ENCODE peak calls at places on chromosomes 7 and 10, in eight cellular contexts. One of them, this sample, is unnamed.

GRCh38 chr7:100719523-100720319 is 547 bp upstream of the EPO start:
- DNase-seq in neural progenitor cell: no peak
- DNase-seq in GM23248: peak
- DNase-seq in neuronal stem cell: no peak
- DNase-seq in IMR-90: peak
- DNase-seq in fibroblast of lung: peak
- DNase-seq in mesendoderm: no peak
- DNase-seq in trophoblast cell: no peak
- DNase-seq in this sample: no peak

GRCh38 chr10:85788570-85788969 is 578.0 kb downstream of the GRID1 start:
- DNase-seq in neural progenitor cell: no peak
- DNase-seq in GM23248: no peak
- DNase-seq in neuronal stem cell: no peak
- DNase-seq in IMR-90: no peak
- DNase-seq in fibroblast of lung: no peak
- DNase-seq in mesendoderm: no peak
- DNase-seq in trophoblast cell: no peak
- DNase-seq in this sample: no peak

GRCh38 chr7:19248681-19249080 is 103.5 kb upstream of the FERD3L start:
- DNase-seq in neural progenitor cell: no peak
- DNase-seq in GM23248: peak
- DNase-seq in neuronal stem cell: no peak
- DNase-seq in IMR-90: peak
- DNase-seq in fibroblast of lung: peak
- DNase-seq in mesendoderm: no peak
- DNase-seq in trophoblast cell: no peak
- DNase-seq in this sample: no peak

GRCh38 chr10:15169555-15170407 is 1.3 kb upstream of the NMT2 start:
- DNase-seq in neural progenitor cell: peak
- DNase-seq in GM23248: no peak
- DNase-seq in neuronal stem cell: no peak
- DNase-seq in IMR-90: no peak
- DNase-seq in fibroblast of lung: no peak
- DNase-seq in mesendoderm: no peak
- DNase-seq in trophoblast cell: no peak
- DNase-seq in this sample: no peak

GRCh38 chr10:113047963-113048781 is 98.1 kb downstream of the TCF7L2 start:
- DNase-seq in neural progenitor cell: no peak
- DNase-seq in GM23248: no peak
- DNase-seq in neuronal stem cell: no peak
- DNase-seq in IMR-90: no peak
- DNase-seq in fibroblast of lung: peak
- DNase-seq in mesendoderm: peak
- DNase-seq in trophoblast cell: peak
- DNase-seq in this sample: no peak

GRCh38 chr7:139775829-139776266 is 1.9 kb downstream of the HIPK2 start:
- DNase-seq in neural progenitor cell: peak
- DNase-seq in GM23248: peak
- DNase-seq in neuronal stem cell: no peak
- DNase-seq in IMR-90: peak
- DNase-seq in fibroblast of lung: peak
- DNase-seq in mesendoderm: peak
- DNase-seq in trophoblast cell: peak
- DNase-seq in this sample: no peak

GRCh38 chr7:46741924-46742607 is 821.0 kb upstream of the IGFBP3 start:
- DNase-seq in neural progenitor cell: no peak
- DNase-seq in GM23248: no peak
- DNase-seq in neuronal stem cell: no peak
- DNase-seq in IMR-90: no peak
- DNase-seq in fibroblast of lung: peak
- DNase-seq in mesendoderm: no peak
- DNase-seq in trophoblast cell: no peak
- DNase-seq in this sample: no peak

GRCh38 chr10:4281207-4281825 is 496.3 kb upstream of the KLF6 start:
- DNase-seq in neural progenitor cell: no peak
- DNase-seq in GM23248: peak
- DNase-seq in neuronal stem cell: no peak
- DNase-seq in IMR-90: no peak
- DNase-seq in fibroblast of lung: peak
- DNase-seq in mesendoderm: peak
- DNase-seq in trophoblast cell: no peak
- DNase-seq in this sample: no peak

GRCh38 chr7:44733708-44734481 is 14.8 kb upstream of the ZMIZ2 start:
- DNase-seq in neural progenitor cell: no peak
- DNase-seq in GM23248: peak
- DNase-seq in neuronal stem cell: no peak
- DNase-seq in IMR-90: peak
- DNase-seq in fibroblast of lung: peak
- DNase-seq in mesendoderm: no peak
- DNase-seq in trophoblast cell: peak
- DNase-seq in this sample: no peak

GRCh38 chr10:114577133-114577532 is 80.9 kb downstream of the ABLIM1 start:
- DNase-seq in neural progenitor cell: no peak
- DNase-seq in GM23248: peak
- DNase-seq in neuronal stem cell: no peak
- DNase-seq in IMR-90: peak
- DNase-seq in fibroblast of lung: peak
- DNase-seq in mesendoderm: peak
- DNase-seq in trophoblast cell: no peak
- DNase-seq in this sample: no peak

GRCh38 chr10:124598773-124599587 is 137.4 kb downstream of the LHPP start:
- DNase-seq in neural progenitor cell: no peak
- DNase-seq in GM23248: no peak
- DNase-seq in neuronal stem cell: no peak
- DNase-seq in IMR-90: no peak
- DNase-seq in fibroblast of lung: no peak
- DNase-seq in mesendoderm: no peak
- DNase-seq in trophoblast cell: no peak
- DNase-seq in this sample: no peak

GRCh38 chr7:27238979-27239779 is 3.4 kb upstream of the EVX1 start:
- DNase-seq in neural progenitor cell: peak
- DNase-seq in GM23248: no peak
- DNase-seq in neuronal stem cell: no peak
- DNase-seq in IMR-90: no peak
- DNase-seq in fibroblast of lung: no peak
- DNase-seq in mesendoderm: peak
- DNase-seq in trophoblast cell: no peak
- DNase-seq in this sample: no peak

GRCh38 chr10:103856497-103857175 is 1.3 kb upstream of the SH3PXD2A start:
- DNase-seq in neural progenitor cell: no peak
- DNase-seq in GM23248: no peak
- DNase-seq in neuronal stem cell: no peak
- DNase-seq in IMR-90: no peak
- DNase-seq in fibroblast of lung: no peak
- DNase-seq in mesendoderm: no peak
- DNase-seq in trophoblast cell: no peak
- DNase-seq in this sample: no peak

GRCh38 chr7:49500741-49501140 is 272.7 kb upstream of the VWC2 start:
- DNase-seq in neural progenitor cell: no peak
- DNase-seq in GM23248: no peak
- DNase-seq in neuronal stem cell: no peak
- DNase-seq in IMR-90: no peak
- DNase-seq in fibroblast of lung: no peak
- DNase-seq in mesendoderm: peak
- DNase-seq in trophoblast cell: no peak
- DNase-seq in this sample: no peak

DNA sequence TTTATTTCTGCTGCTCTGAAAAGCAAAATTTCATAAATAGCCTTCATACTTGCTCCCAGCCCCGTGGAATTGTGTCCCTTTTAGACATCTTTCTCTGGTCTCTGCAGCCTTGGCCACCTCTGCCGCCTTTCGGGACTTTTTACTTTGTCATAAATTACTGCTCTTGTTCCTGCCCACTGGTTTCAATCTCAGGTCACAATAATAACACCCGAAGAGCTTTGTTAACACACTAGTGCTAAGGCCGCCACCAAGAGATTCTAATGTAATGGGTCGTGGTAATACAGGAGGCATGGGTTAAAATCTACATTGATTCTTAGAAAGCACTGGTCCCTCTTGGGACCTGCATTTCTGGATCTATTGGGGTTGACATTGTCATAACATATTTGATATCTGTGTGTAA is 276.0 kb upstream of the VWC2 start:
- DNase-seq in neural progenitor cell: no peak
- DNase-seq in GM23248: no peak
- DNase-seq in neuronal stem cell: no peak
- DNase-seq in IMR-90: no peak
- DNase-seq in fibroblast of lung: no peak
- DNase-seq in mesendoderm: no peak
- DNase-seq in trophoblast cell: no peak
- DNase-seq in this sample: no peak
- H3K27ac ChIP-seq in neural progenitor cell: no peak
- H3K27ac ChIP-seq in GM23248: no peak
- H3K27ac ChIP-seq in neuronal stem cell: no peak
- H3K27ac ChIP-seq in IMR-90: no peak
- H3K27ac ChIP-seq in fibroblast of lung: no peak
- H3K27ac ChIP-seq in mesendoderm: no peak
- H3K27ac ChIP-seq in trophoblast cell: no peak
- H3K27ac ChIP-seq in this sample: no peak

DNA sequence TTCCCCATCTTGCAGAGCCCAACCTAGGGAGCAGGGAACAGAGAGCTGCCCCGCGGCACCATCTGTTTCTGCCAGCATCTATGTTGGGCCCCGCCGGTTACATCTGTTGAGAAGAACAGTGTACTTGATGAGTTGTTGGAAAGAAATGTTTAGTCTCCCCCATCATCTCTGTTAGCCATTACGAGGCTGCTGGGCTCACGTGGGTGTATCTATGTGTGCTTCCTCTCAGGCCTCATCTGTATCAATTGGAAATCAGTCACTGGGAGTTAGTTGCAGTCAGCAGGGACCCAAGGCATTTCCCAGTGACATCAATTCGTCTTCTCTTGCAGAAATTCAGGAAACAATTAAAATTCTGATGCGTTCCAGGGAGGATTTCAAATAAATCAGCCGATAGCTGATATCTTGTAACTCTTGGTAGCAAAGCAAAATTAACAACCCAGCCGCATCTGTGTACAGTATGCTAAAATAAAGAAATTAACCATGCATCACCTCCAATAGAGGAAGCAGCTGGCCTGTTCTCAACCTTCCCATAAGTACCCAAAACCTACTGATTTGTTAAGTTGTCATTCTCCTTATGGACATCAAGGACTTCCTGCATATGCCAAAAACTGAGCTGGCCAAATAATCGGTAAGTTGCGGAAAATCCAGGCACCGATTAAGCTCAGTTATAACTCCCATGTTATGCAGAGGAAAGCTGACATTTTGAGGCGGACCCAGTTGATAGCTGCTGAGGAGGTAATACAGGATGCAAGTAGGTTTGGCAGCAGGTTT is 725.3 kb upstream of the GALNT17 start:
- DNase-seq in neural progenitor cell: no peak
- DNase-seq in GM23248: no peak
- DNase-seq in neuronal stem cell: no peak
- DNase-seq in IMR-90: no peak
- DNase-seq in fibroblast of lung: peak
- DNase-seq in mesendoderm: no peak
- DNase-seq in trophoblast cell: no peak
- DNase-seq in this sample: no peak
- H3K9ac ChIP-seq in neural progenitor cell: no peak
- H3K9ac ChIP-seq in GM23248: no peak
- H3K9ac ChIP-seq in neuronal stem cell: no peak
- H3K9ac ChIP-seq in IMR-90: no peak
- H3K9ac ChIP-seq in fibroblast of lung: no peak
- H3K9ac ChIP-seq in mesendoderm: no peak
- H3K9ac ChIP-seq in trophoblast cell: no peak
- H3K9ac ChIP-seq in this sample: no peak

GRCh38 chr7:157951300-157952049 is 614.7 kb downstream of the DNAJB6 start:
- DNase-seq in neural progenitor cell: no peak
- DNase-seq in GM23248: no peak
- DNase-seq in neuronal stem cell: no peak
- DNase-seq in IMR-90: no peak
- DNase-seq in fibroblast of lung: no peak
- DNase-seq in mesendoderm: no peak
- DNase-seq in trophoblast cell: no peak
- DNase-seq in this sample: no peak

GRCh38 chr7:157955383-157955999 is 618.7 kb downstream of the DNAJB6 start:
- DNase-seq in neural progenitor cell: peak
- DNase-seq in GM23248: no peak
- DNase-seq in neuronal stem cell: no peak
- DNase-seq in IMR-90: no peak
- DNase-seq in fibroblast of lung: no peak
- DNase-seq in mesendoderm: no peak
- DNase-seq in trophoblast cell: no peak
- DNase-seq in this sample: no peak

GRCh38 chr7:157952050-157952667 is 615.4 kb downstream of the DNAJB6 start:
- DNase-seq in neural progenitor cell: no peak
- DNase-seq in GM23248: no peak
- DNase-seq in neuronal stem cell: no peak
- DNase-seq in IMR-90: no peak
- DNase-seq in fibroblast of lung: no peak
- DNase-seq in mesendoderm: no peak
- DNase-seq in trophoblast cell: no peak
- DNase-seq in this sample: no peak

GRCh38 chr7:157952841-157953645 is 616.2 kb downstream of the DNAJB6 start:
- DNase-seq in neural progenitor cell: no peak
- DNase-seq in GM23248: no peak
- DNase-seq in neuronal stem cell: no peak
- DNase-seq in IMR-90: no peak
- DNase-seq in fibroblast of lung: no peak
- DNase-seq in mesendoderm: no peak
- DNase-seq in trophoblast cell: no peak
- DNase-seq in this sample: no peak

GRCh38 chr7:157954901-157955300 is 618.1 kb downstream of the DNAJB6 start:
- DNase-seq in neural progenitor cell: no peak
- DNase-seq in GM23248: no peak
- DNase-seq in neuronal stem cell: no peak
- DNase-seq in IMR-90: no peak
- DNase-seq in fibroblast of lung: no peak
- DNase-seq in mesendoderm: no peak
- DNase-seq in trophoblast cell: no peak
- DNase-seq in this sample: no peak
- H3K27ac ChIP-seq in neural progenitor cell: no peak
- H3K27ac ChIP-seq in GM23248: no peak
- H3K27ac ChIP-seq in neuronal stem cell: no peak
- H3K27ac ChIP-seq in IMR-90: no peak
- H3K27ac ChIP-seq in fibroblast of lung: no peak
- H3K27ac ChIP-seq in mesendoderm: no peak
- H3K27ac ChIP-seq in trophoblast cell: no peak
- H3K27ac ChIP-seq in this sample: no peak

DNA sequence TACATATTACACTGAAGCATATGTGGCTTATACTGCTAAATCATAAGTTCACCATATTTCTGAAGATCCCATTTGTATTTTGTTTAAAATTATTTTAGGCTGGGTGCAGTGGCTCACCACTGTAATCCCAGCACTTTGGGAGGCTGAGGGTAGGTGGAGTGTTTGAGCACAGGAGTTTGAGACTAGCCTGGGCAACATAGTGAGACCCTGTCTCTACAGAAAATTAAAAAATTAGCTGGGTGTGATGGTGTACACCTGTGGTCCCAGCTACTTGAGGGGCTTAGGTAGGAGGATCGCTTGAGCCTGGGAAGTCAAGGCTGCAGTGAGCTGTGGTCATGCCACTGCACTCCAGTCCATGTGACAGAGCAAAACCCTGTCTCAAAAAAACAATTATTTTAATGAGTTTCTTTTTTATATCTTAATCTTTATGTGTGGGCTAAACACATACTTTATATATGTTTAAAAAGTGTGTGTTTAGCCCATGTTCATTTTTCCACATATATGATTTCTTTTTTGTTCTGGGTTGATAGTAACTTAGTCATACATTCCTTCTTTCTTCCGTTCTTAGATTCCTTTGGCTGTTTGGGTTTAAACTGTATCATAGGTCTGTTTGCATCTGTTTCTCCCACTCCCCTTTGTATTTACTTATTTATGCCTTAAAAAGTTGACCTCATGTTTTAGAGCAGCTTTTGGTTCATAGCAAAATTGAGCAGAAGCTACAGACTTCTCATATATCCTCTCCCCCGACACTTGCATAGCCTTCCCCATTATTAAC is 33.5 kb downstream of the RSBN1L start:
- DNase-seq in neural progenitor cell: no peak
- DNase-seq in GM23248: peak
- DNase-seq in neuronal stem cell: no peak
- DNase-seq in IMR-90: peak
- DNase-seq in fibroblast of lung: peak
- DNase-seq in mesendoderm: no peak
- DNase-seq in trophoblast cell: no peak
- DNase-seq in this sample: no peak
- H3K9ac ChIP-seq in neural progenitor cell: no peak
- H3K9ac ChIP-seq in GM23248: no peak
- H3K9ac ChIP-seq in neuronal stem cell: no peak
- H3K9ac ChIP-seq in IMR-90: no peak
- H3K9ac ChIP-seq in fibroblast of lung: no peak
- H3K9ac ChIP-seq in mesendoderm: no peak
- H3K9ac ChIP-seq in trophoblast cell: no peak
- H3K9ac ChIP-seq in this sample: no peak